ENCODE peak calls at places on chromosomes 2 and 18, in five cellular contexts. K is K562, Q is HepG2, L is H1, T is GM12878. U is an unnamed sample.

GRCh38 chr2:9517118-9517782 is 38.4 kb downstream of the ADAM17 start:
- DNase-seq in L (no peak), T (no peak), K (no peak), Q (no peak), U (no peak)

GRCh38 chr2:8922431-8922830 is 81.1 kb downstream of the MBOAT2 start:
- DNase-seq in K (no peak), L (no peak), Q (no peak), T (no peak), U (no peak)

GRCh38 chr18:63725682-63726480 is 23.1 kb downstream of the SERPINB11 start:
- DNase-seq in K (no peak), Q (no peak), L (no peak), T (no peak), U (no peak)

GRCh38 chr2:237309011-237309410 is 105.0 kb downstream of the COL6A3 start:
- DNase-seq in L (no peak), Q (no peak), T (no peak), K (no peak), U (no peak)

GRCh38 chr2:46774499-46775228 is 140.9 kb downstream of the MCFD2 start:
- DNase-seq in Q (no peak), L (no peak), K (no peak), T (no peak), U (no peak)

GRCh38 chr2:8566155-8566670 is 115.6 kb upstream of the ID2 start:
- DNase-seq in T (no peak), Q (no peak), L (peak), K (no peak), U (no peak)

GRCh38 chr2:8054070-8054469 is 627.8 kb upstream of the ID2 start:
- DNase-seq in Q (no peak), K (no peak), L (no peak), T (no peak), U (no peak)

GRCh38 chr2:218865396-218865795 is 5.8 kb downstream of the WNT6 start:
- DNase-seq in Q (no peak), K (no peak), T (no peak), L (no peak), U (peak)

GRCh38 chr2:189609423-189609816 is 28.8 kb upstream of the SLC40A1 start:
- DNase-seq in T (no peak), L (no peak), Q (peak), K (no peak), U (no peak)

GRCh38 chr2:32976409-32977063 is 29.8 kb downstream of the LTBP1 start:
- DNase-seq in L (no peak), Q (no peak), K (peak), T (no peak), U (no peak)

GRCh38 chr2:59236723-59237122 is 995.6 kb upstream of the FANCL start:
- DNase-seq in Q (no peak), K (no peak), L (no peak), T (no peak), U (no peak)

GRCh38 chr2:188647671-188648070 is 326.5 kb upstream of the COL3A1 start:
- DNase-seq in Q (no peak), L (no peak), K (no peak), T (no peak), U (no peak)

GRCh38 chr18:2894131-2894840 is 47.5 kb downstream of the EMILIN2 start:
- DNase-seq in T (no peak), Q (peak), K (peak), L (no peak), U (no peak)

GRCh38 chr2:47088371-47089082 is 66.6 kb downstream of the STPG4 start:
- DNase-seq in K (peak), L (no peak), Q (peak), T (no peak), U (peak)

GRCh38 chr2:121205321-121205942 is 79.6 kb downstream of the TFCP2L1 start:
- DNase-seq in L (no peak), T (no peak), K (no peak), Q (no peak), U (peak)

GRCh38 chr18:58132595-58133191 is 88.7 kb downstream of the NEDD4L start:
- DNase-seq in Q (peak), T (no peak), L (no peak), K (no peak), U (no peak)

GRCh38 chr2:204892506-204893255 is 347.4 kb downstream of the PARD3B start:
- DNase-seq in K (no peak), L (no peak), T (no peak), Q (no peak), U (no peak)

GRCh38 chr2:147554708-147555107 is 290.1 kb upstream of the ACVR2A start:
- DNase-seq in K (no peak), T (no peak), L (no peak), Q (no peak), U (no peak)

GRCh38 chr2:156580501-156580900 is 144.3 kb downstream of the GPD2 start:
- DNase-seq in Q (no peak), K (no peak), L (no peak), T (no peak), U (no peak)

GRCh38 chr2:150981826-150982225 is 279.8 kb downstream of the RBM43 start:
- DNase-seq in K (no peak), Q (no peak), L (no peak), T (no peak), U (no peak)

GRCh38 chr2:157935378-157935726 is 59.2 kb upstream of the ACVR1 start:
- DNase-seq in T (no peak), L (no peak), K (no peak), Q (no peak), U (no peak)

GRCh38 chr18:27604583-27604982 is 419.5 kb upstream of the CHST9 start:
- DNase-seq in T (no peak), L (no peak), Q (no peak), K (no peak), U (no peak)

GRCh38 chr18:63099848-63100625 is 219.5 kb downstream of the BCL2 start:
- DNase-seq in Q (no peak), L (no peak), T (peak), K (no peak), U (no peak)

GRCh38 chr18:2847341-2848144 is 737 bp downstream of the EMILIN2 start:
- DNase-seq in T (no peak), L (peak), K (peak), Q (no peak), U (peak)

GRCh38 chr2:64485961-64486360 is 32.0 kb downstream of the LGALSL start:
- DNase-seq in L (no peak), K (no peak), Q (no peak), T (no peak), U (no peak)

GRCh38 chr18:62717059-62717849 is 1.9 kb downstream of the PHLPP1 start:
- DNase-seq in K (no peak), L (no peak), Q (peak), T (no peak), U (peak)

GRCh38 chr18:52572036-52572750 is 232.2 kb downstream of the DCC start:
- DNase-seq in K (no peak), T (no peak), L (no peak), Q (no peak), U (no peak)

GRCh38 chr2:80246449-80247025 is 58.0 kb downstream of the LRRTM1 start:
- DNase-seq in Q (no peak), K (no peak), L (no peak), T (no peak), U (no peak)

GRCh38 chr2:241011751-241012510 is 13.5 kb downstream of the SNED1 start:
- DNase-seq in K (no peak), L (no peak), T (no peak), Q (no peak), U (peak)

GRCh38 chr18:77101410-77102245 is 31.0 kb downstream of the MBP start:
- DNase-seq in L (peak), K (no peak), T (peak), Q (no peak), U (peak)

GRCh38 chr2:204860249-204860648 is 315.0 kb downstream of the PARD3B start:
- DNase-seq in L (no peak), Q (no peak), K (no peak), T (no peak), U (no peak)

GRCh38 chr2:24928036-24928435 is 8.0 kb upstream of the ADCY3 start:
- DNase-seq in Q (no peak), L (no peak), K (no peak), T (no peak), U (no peak)

GRCh38 chr2:24926602-24927252 is 6.7 kb upstream of the ADCY3 start:
- DNase-seq in L (peak), K (no peak), Q (no peak), T (no peak), U (no peak)

GRCh38 chr2:24925815-24926214 is 5.8 kb upstream of the ADCY3 start:
- DNase-seq in Q (no peak), K (no peak), L (no peak), T (no peak), U (no peak)

GRCh38 chr2:24924732-24925131 is 4.7 kb upstream of the ADCY3 start:
- DNase-seq in Q (no peak), L (no peak), T (no peak), K (no peak), U (no peak)

GRCh38 chr2:24926220-24926601 is 6.2 kb upstream of the ADCY3 start:
- DNase-seq in L (no peak), Q (no peak), K (no peak), T (no peak), U (no peak)
- TF ChIP-seq RFX5 in L (no peak), Q (no peak), K (no peak), T (no peak), U (no peak)

GRCh38 chr2:168515502-168515901 is 59.4 kb downstream of the CERS6 start:
- DNase-seq in L (no peak), Q (no peak), T (no peak), K (no peak), U (no peak)
- TF ChIP-seq JUND in L (no peak), Q (no peak), T (no peak), K (no peak), U (peak)

DNA sequence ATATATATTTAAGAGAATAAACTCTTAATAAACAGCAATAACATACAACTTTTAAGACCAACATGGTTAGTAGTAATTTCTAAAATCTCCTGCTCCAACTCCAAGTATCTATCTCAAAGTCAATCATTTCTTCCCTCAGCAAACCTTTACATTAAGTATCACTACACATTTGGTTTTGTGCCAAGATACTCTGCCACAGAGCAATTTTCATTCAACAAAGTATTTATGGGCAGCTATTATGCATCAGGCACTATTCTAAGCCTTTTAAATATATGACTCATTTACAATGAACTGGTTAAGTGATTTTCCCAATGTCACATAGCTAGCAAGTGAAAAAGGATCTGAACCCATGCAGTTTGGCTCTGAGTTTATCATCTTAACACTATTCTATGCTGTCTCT is 264.3 kb downstream of the NOL4 start:
- DNase-seq in Q (no peak), L (no peak), T (no peak), K (no peak), U (no peak)
- TF ChIP-seq RFX5 in Q (no peak), L (no peak), T (no peak), K (no peak), U (no peak)

GRCh38 chr18:8215741-8216140 is 393.5 kb upstream of the RAB12 start:
- DNase-seq in T (no peak), K (no peak), L (no peak), Q (no peak), U (no peak)
- TF ChIP-seq JUND in T (no peak), K (no peak), L (no peak), Q (no peak), U (no peak)

DNA sequence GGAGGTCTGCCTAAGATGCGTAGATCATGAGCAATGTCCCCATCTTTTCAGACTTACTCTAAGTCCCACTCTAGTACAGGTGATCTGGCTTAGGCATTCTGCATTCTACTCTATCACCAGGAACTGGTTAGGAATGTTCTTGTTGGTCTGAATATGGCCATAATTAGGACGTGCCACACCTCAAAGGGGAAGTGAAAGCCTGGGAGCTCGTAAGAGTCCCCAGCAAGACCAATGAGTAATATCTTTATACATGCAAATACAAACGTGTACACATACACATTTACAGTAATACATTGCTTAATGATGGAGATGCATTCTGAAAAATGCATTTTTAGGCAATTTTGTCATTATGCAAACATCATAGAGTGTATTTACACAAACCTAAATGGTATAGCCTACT is 19.4 kb upstream of the ERCC3 start:
- DNase-seq in K (no peak), Q (no peak), L (no peak), T (peak), U (no peak)
- TF ChIP-seq RFX5 in K (no peak), Q (no peak), L (no peak), T (no peak), U (no peak)

GRCh38 chr2:176614049-176614448 is 344.8 kb downstream of the MTX2 start:
- DNase-seq in K (no peak), L (no peak), Q (no peak), T (no peak), U (no peak)

GRCh38 chr2:176613358-176614032 is 344.3 kb downstream of the MTX2 start:
- DNase-seq in K (no peak), T (no peak), Q (no peak), L (no peak), U (no peak)

GRCh38 chr2:176614930-176615329 is 345.7 kb downstream of the MTX2 start:
- DNase-seq in L (no peak), K (no peak), Q (no peak), T (no peak), U (no peak)

GRCh38 chr2:176612736-176613135 is 343.5 kb downstream of the MTX2 start:
- DNase-seq in K (no peak), L (no peak), Q (no peak), T (no peak), U (no peak)
- TF ChIP-seq JUND in K (no peak), L (no peak), Q (no peak), T (no peak), U (peak)

DNA sequence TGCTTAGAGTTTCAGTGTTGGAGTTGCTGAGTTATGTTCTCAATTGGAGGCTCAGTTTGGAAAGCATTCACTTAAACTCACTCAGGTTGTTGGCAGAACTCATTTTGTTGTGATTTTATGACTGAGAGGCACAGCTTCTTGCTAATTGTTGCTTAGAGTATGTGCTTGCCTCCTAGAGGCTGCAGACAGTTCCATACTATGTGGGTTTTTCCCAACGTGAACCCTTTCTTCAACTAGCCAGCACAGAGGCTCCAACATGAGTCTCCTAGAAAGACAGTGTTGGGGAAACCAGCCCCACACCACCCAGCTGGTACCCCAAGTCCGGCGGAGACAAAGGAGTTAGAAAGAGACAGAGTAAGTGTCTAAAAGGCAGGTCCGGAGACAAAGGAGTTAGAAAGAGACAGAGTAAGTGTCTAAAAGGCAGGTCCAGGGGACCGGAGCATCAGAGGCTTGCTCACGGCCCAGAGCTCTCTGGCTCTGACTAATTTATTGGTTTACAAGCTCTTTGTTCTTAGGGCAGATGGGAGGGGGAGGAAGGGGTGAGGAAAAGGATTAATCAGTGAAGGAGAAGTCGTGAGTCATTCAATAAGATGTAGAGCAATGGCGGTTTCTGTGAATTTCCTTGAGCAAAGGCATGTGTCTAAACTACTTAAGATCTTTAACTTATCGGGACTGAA is 999.7 kb upstream of the LRRTM1 start:
- DNase-seq in L (no peak), T (no peak), K (no peak), Q (no peak), U (no peak)
- TF ChIP-seq RFX5 in L (no peak), T (no peak), K (no peak), Q (no peak), U (no peak)

DNA sequence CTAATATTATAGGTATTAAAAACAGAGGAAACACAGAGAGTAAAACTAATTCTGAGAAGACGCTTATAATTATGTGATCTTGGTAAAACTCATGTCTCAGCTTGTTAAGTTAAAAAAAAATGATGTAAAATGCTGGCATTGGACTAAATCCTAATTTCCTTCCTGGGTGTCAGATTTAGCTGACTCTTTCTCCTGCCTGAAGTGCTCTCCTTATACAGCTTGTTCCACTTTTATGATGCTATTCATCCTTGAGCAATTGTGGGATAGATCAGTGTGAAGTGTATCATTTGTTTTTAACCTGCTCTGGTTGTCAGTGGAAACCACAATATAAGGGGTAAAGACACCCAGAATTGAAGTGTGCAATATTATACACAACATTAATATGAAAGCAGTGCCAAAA is 84.9 kb downstream of the EFEMP1 start:
- DNase-seq in K (no peak), Q (no peak), T (no peak), L (no peak), U (no peak)
- TF ChIP-seq JUND in K (no peak), Q (no peak), T (no peak), L (no peak), U (no peak)

GRCh38 chr2:173075056-173075780 is 428 bp upstream of the MAP3K20 start:
- DNase-seq in K (no peak), T (no peak), L (no peak), Q (no peak), U (no peak)
- TF ChIP-seq RFX5 in K (no peak), T (no peak), L (no peak), Q (no peak), U (no peak)